ENCODE peak calls at places on chromosomes 16 and 17, in six cellular contexts. O is left ventricle myocardium inferior, X is heart right ventricle, Y is transverse colon, M is ovary, A is kidney epithelial cell. R is an unnamed sample.

GRCh38 chr17:59330314-59330942 is 1.0 kb upstream of the YPEL2 start:
- DNase-seq in O (peak; percentile 42), X (peak; percentile 23), Y (peak; percentile 84), M (peak; percentile 46), A (peak; percentile 55), R (peak; percentile 65)

GRCh38 chr16:87463722-87464690 is 28.8 kb downstream of the ZCCHC14 start:
- DNase-seq in O (no peak), X (no peak), Y (peak; percentile 31), M (no peak), A (no peak), R (peak; percentile 38)

GRCh38 chr16:19804538-19805323 is 79.9 kb downstream of the GPRC5B start:
- DNase-seq in O (peak; percentile 71), X (peak; percentile 66), Y (peak; percentile 41), M (no peak), A (no peak), R (peak; percentile 62)

GRCh38 chr17:72388765-72389473 is 268.1 kb downstream of the SOX9 start:
- DNase-seq in O (no peak), X (no peak), Y (no peak), M (no peak), A (no peak), R (no peak)

GRCh38 chr16:7315813-7316212 is 16.8 kb upstream of the RBFOX1 start:
- DNase-seq in O (no peak), X (no peak), Y (no peak), M (no peak), A (no peak), R (no peak)

GRCh38 chr17:20273741-20274500 is 193.4 kb downstream of the LGALS9B start:
- DNase-seq in O (no peak), X (no peak), Y (no peak), M (no peak), A (no peak), R (no peak)

GRCh38 chr17:75475144-75475835 is 18.9 kb downstream of the TMEM94 start:
- DNase-seq in O (no peak), X (no peak), Y (no peak), M (no peak), A (no peak), R (no peak)

GRCh38 chr16:878071-878784 is 77.7 kb upstream of the GNG13 start:
- DNase-seq in O (peak; percentile 11), X (no peak), Y (peak; percentile 18), M (no peak), A (no peak), R (no peak)

GRCh38 chr17:8997994-8998628 is 23.2 kb upstream of the NTN1 start:
- DNase-seq in O (peak; percentile 56), X (peak; percentile 62), Y (peak; percentile 67), M (no peak), A (no peak), R (peak; percentile 54)

GRCh38 chr17:67666710-67667109 is 51.0 kb upstream of the NOL11 start:
- DNase-seq in O (no peak), X (no peak), Y (no peak), M (no peak), A (no peak), R (no peak)

GRCh38 chr16:80862153-80862552 is 57.8 kb upstream of the CDYL2 start:
- DNase-seq in O (no peak), X (no peak), Y (no peak), M (no peak), A (no peak), R (no peak)

GRCh38 chr17:60090412-60090811 is 11.7 kb upstream of the HEATR6 start:
- DNase-seq in O (no peak), X (no peak), Y (no peak), M (no peak), A (no peak), R (no peak)

GRCh38 chr17:81043725-81044427 is 8.9 kb downstream of the BAIAP2 start:
- DNase-seq in O (no peak), X (peak; percentile 34), Y (no peak), M (no peak), A (peak; percentile 90), R (peak; percentile 97)

GRCh38 chr17:81509687-81510523 is 2.7 kb downstream of the ACTG1 start:
- DNase-seq in O (no peak), X (no peak), Y (no peak), M (no peak), A (no peak), R (no peak)

GRCh38 chr17:75565066-75565465 is 22.5 kb upstream of the MYO15B start:
- DNase-seq in O (no peak), X (no peak), Y (no peak), M (no peak), A (no peak), R (no peak)

GRCh38 chr16:68370921-68371651 is 60.3 kb downstream of the PRMT7 start:
- DNase-seq in O (no peak), X (no peak), Y (no peak), M (no peak), A (no peak), R (no peak)

GRCh38 chr16:47687694-47688093 is 226.6 kb downstream of the PHKB start:
- DNase-seq in O (no peak), X (no peak), Y (no peak), M (no peak), A (no peak), R (no peak)

GRCh38 chr16:84755004-84755672 is 55.3 kb downstream of the USP10 start:
- DNase-seq in O (no peak), X (no peak), Y (no peak), M (no peak), A (no peak), R (no peak)

GRCh38 chr16:84756830-84757229 is 57.0 kb downstream of the USP10 start:
- DNase-seq in O (no peak), X (no peak), Y (no peak), M (no peak), A (no peak), R (no peak)

GRCh38 chr16:84752600-84752999 is 52.8 kb downstream of the USP10 start:
- DNase-seq in O (no peak), X (no peak), Y (no peak), M (no peak), A (no peak), R (no peak)

GRCh38 chr16:84753412-84754325 is 53.9 kb downstream of the USP10 start:
- DNase-seq in O (no peak), X (no peak), Y (no peak), M (no peak), A (no peak), R (no peak)

DNA sequence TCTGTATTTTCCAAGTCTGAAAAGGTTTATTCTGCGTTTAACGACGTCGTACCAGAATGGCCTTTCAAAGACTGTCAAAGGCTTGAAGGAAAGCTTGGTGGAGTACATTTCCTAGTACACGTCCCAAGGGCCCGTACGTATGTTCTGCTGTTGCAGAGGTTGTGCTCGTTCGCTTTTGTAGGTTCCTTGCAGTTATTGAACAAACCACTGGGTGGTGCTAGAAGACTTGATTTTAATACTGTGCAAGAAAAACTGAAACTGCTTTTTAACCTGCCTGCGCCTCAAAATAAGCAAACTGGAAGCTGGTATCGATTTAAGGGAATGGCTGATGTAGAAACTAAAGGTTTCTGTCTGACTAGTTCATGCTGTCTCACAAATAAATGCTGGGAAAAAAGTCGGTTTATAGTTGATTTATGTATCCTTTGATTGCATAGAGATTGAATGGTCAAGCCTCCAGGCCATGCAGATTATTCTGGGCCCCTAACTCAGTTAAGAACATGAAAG is 54.6 kb downstream of the USP10 start:
- DNase-seq in O (no peak), X (no peak), Y (peak; percentile 71), M (no peak), A (peak; percentile 54), R (peak; percentile 60)
- TF ChIP-seq CTCF in O (peak; percentile 90), X (peak; percentile 92), Y (peak; percentile 93), M (peak; percentile 48), A (peak; percentile 59), R (peak; percentile 95)

GRCh38 chr16:67014641-67015315 is 14.2 kb upstream of the CBFB start:
- DNase-seq in O (no peak), X (no peak), Y (no peak), M (peak; percentile 25), A (no peak), R (no peak)
- H3K4me3 ChIP-seq in O (peak overlapping the region; percentile 71), X (peak overlapping the region; percentile 61), Y (peak overlapping the region; percentile 52), M (peak overlapping the region; percentile 48), A (no peak overlapping the region), R (peak overlapping the region; percentile 47)

DNA sequence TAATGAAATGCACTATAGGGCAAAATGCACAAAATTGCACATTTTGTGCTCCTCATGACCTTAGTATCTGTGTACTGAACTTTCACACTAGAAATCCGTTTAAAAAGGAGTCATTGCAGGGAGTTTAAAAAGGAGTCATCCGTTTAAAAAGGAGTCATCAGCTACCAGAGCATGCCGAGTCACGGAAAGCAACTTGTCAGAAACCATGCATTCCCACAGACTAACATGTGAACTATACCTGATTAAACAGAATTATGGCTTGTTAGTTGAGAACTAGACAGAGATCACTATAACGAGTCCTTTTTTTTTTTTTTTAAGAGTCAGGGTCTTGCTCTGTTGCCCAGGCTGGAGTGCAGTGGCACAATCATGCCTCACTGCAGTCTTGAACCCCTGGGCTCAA is 35.9 kb downstream of the SLC6A4 start:
- DNase-seq in O (no peak), X (no peak), Y (no peak), M (no peak), A (no peak), R (no peak)
- TF ChIP-seq CTCF in O (no peak), X (no peak), Y (no peak), M (no peak), A (no peak), R (no peak)

DNA sequence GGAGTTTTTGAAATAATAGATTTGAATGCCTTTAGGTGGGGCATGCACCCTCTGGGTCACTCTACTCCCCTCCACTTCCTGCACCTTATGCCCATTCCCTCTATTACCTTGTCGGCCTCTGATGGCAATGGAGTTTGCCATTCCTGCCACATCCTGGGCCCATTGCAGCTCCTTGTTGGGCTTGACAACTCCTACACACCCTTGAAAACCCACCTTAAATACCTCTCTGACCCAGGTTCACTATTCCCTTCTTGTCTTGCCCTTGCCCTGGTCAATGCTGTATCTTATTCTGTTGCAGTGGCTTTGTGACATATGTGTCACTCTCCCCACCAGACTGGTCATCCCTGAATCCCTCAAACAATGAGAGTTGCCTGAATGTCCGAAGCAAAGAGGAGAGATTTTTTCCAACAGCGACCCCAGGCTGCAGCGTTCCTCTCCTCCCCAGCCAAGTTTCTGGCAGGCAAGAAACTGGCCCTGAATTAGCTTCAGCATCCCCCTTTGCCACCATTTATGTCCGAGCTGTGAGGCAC is 2.4 kb downstream of the CCR7 start:
- DNase-seq in O (no peak), X (no peak), Y (no peak), M (no peak), A (no peak), R (no peak)
- H3K4me3 ChIP-seq in O (no peak overlapping the region), X (no peak overlapping the region), Y (no peak overlapping the region), M (no peak overlapping the region), A (no peak overlapping the region), R (no peak overlapping the region)

R was measured in thyroid gland.